ENCODE peak calls at places on chromosomes 4 and X, in ten cellular contexts. A is cardiac fibroblast; B is cardiac muscle cell; L is keratinocyte; Q is K562; X is CD4-positive, alpha-beta T cell; Y is astrocyte of the spinal cord; Z is CD8-positive, alpha-beta T cell; M is AG09309; V is fibroblast of mammary gland. I is an unnamed sample.

GRCh38 chr4:7462509-7462971 is 27.8 kb upstream of the PSAPL1 start:
- DNase-seq in A (no peak), B (peak), L (peak), Q (no peak), X (no peak), Y (no peak), Z (no peak), M (no peak), V (peak), I (peak)

GRCh38 chr4:150849016-150849415 is 166.1 kb downstream of the LRBA start:
- DNase-seq in A (peak), B (no peak), L (peak), Q (no peak), X (no peak), Y (no peak), Z (no peak), M (no peak), V (no peak), I (peak)

GRCh38 chr4:77861500-77861899 is 1.1 kb upstream of the MRPL1 start:
- DNase-seq in A (no peak), B (no peak), L (no peak), Q (no peak), X (no peak), Y (no peak), Z (no peak), M (no peak), V (peak), I (no peak)

GRCh38 chrX:105331244-105331643 is 110.8 kb upstream of the TEX13A start:
- DNase-seq in A (peak), B (no peak), L (no peak), Q (no peak), X (no peak), Y (peak), Z (no peak), M (no peak), V (peak), I (no peak)

GRCh38 chrX:71669492-71669891 is 2.1 kb downstream of the LOC101059915 start:
- DNase-seq in A (no peak), B (no peak), L (no peak), Q (no peak), X (no peak), Y (no peak), Z (no peak), M (no peak), V (no peak), I (no peak)

GRCh38 chr4:145034727-145035211 is 63.2 kb downstream of the ANAPC10 start:
- DNase-seq in A (peak), B (no peak), L (no peak), Q (no peak), X (no peak), Y (peak), Z (no peak), M (peak), V (peak), I (no peak)

GRCh38 chr4:5125326-5125725 is 74.0 kb downstream of the STK32B start:
- DNase-seq in A (no peak), B (no peak), L (no peak), Q (no peak), X (no peak), Y (no peak), Z (no peak), M (no peak), V (no peak), I (no peak)

GRCh38 chr4:186400676-186401075 is 134.7 kb downstream of the F11 start:
- DNase-seq in A (peak), B (no peak), L (no peak), Q (no peak), X (no peak), Y (peak), Z (no peak), M (no peak), V (no peak), I (no peak)

GRCh38 chr4:98377626-98378025 is 116.4 kb downstream of the RAP1GDS1 start:
- DNase-seq in A (peak), B (no peak), L (no peak), Q (no peak), X (no peak), Y (peak), Z (no peak), M (peak), V (peak), I (no peak)

GRCh38 chrX:23784487-23785301 is 1.7 kb downstream of the SAT1 start:
- DNase-seq in A (peak), B (no peak), L (no peak), Q (peak), X (no peak), Y (peak), Z (no peak), M (peak), V (peak), I (no peak)

GRCh38 chrX:68894513-68895338 is 65.9 kb downstream of the EFNB1 start:
- DNase-seq in A (peak), B (peak), L (no peak), Q (no peak), X (no peak), Y (peak), Z (no peak), M (no peak), V (peak), I (peak)

GRCh38 chr4:141788169-141788915 is 152.0 kb downstream of the IL15 start:
- DNase-seq in A (peak), B (no peak), L (no peak), Q (no peak), X (no peak), Y (no peak), Z (no peak), M (no peak), V (no peak), I (no peak)

GRCh38 chr4:55588160-55588559 is 3.9 kb downstream of the PDCL2 start:
- DNase-seq in A (no peak), B (no peak), L (no peak), Q (no peak), X (no peak), Y (no peak), Z (no peak), M (no peak), V (no peak), I (no peak)

GRCh38 chr4:173237152-173237551 is 68.5 kb downstream of the GALNT7 start:
- DNase-seq in A (peak), B (no peak), L (no peak), Q (no peak), X (no peak), Y (no peak), Z (no peak), M (no peak), V (no peak), I (no peak)

GRCh38 chr4:121734576-121734975 is 30.4 kb downstream of the SMIM43 start:
- DNase-seq in A (no peak), B (no peak), L (no peak), Q (no peak), X (no peak), Y (no peak), Z (no peak), M (no peak), V (no peak), I (no peak)

GRCh38 chrX:9829308-9830267 is 43.4 kb downstream of the SHROOM2 start:
- DNase-seq in A (peak), B (no peak), L (peak), Q (no peak), X (no peak), Y (peak), Z (no peak), M (peak), V (peak), I (peak)

GRCh38 chr4:8380511-8381415 is 59.8 kb downstream of the ACOX3 start:
- DNase-seq in A (no peak), B (no peak), L (no peak), Q (no peak), X (no peak), Y (no peak), Z (no peak), M (no peak), V (no peak), I (no peak)

GRCh38 chrX:115344885-115345653 is 55.6 kb downstream of the LUZP4 start:
- DNase-seq in A (peak), B (peak), L (peak), Q (no peak), X (no peak), Y (peak), Z (no peak), M (peak), V (peak), I (peak)

GRCh38 chr4:40630335-40631021 is 814 bp upstream of the RBM47 start:
- DNase-seq in A (no peak), B (peak), L (no peak), Q (no peak), X (no peak), Y (no peak), Z (no peak), M (no peak), V (no peak), I (peak)

GRCh38 chr4:16437836-16438235 is 211.6 kb upstream of the TAPT1 start:
- DNase-seq in A (peak), B (no peak), L (no peak), Q (no peak), X (no peak), Y (peak), Z (no peak), M (no peak), V (peak), I (no peak)

GRCh38 chr4:788636-789297 is 37.2 kb downstream of the CPLX1 start:
- DNase-seq in A (no peak), B (no peak), L (no peak), Q (no peak), X (no peak), Y (no peak), Z (no peak), M (no peak), V (no peak), I (no peak)

GRCh38 chr4:145523117-145523516 is 41.5 kb downstream of the SMAD1 start:
- DNase-seq in A (peak), B (no peak), L (no peak), Q (no peak), X (no peak), Y (no peak), Z (no peak), M (no peak), V (peak), I (no peak)

GRCh38 chrX:31353095-31353494 is 281.3 kb upstream of the FTHL17 start:
- DNase-seq in A (peak), B (no peak), L (peak), Q (no peak), X (no peak), Y (peak), Z (no peak), M (peak), V (peak), I (peak)

GRCh38 chr4:103306870-103307345 is 108.8 kb upstream of the CENPE start:
- DNase-seq in A (no peak), B (peak), L (no peak), Q (no peak), X (no peak), Y (no peak), Z (no peak), M (no peak), V (no peak), I (peak)

GRCh38 chrX:133794151-133794550 is 191.2 kb downstream of the GPC3 start:
- DNase-seq in A (no peak), B (no peak), L (no peak), Q (no peak), X (no peak), Y (no peak), Z (no peak), M (no peak), V (no peak), I (no peak)

GRCh38 chrX:112043997-112044396 is 38.6 kb downstream of the TRPC5 start:
- DNase-seq in A (peak), B (peak), L (no peak), Q (peak), X (no peak), Y (no peak), Z (no peak), M (no peak), V (peak), I (peak)
- TF ChIP-seq CTCF in A (no peak), B (peak), L (no peak), Q (peak), X (no peak), Y (no peak), Z (no peak), M (no peak), V (peak), I (no peak)

GRCh38 chr4:52861879-52862604 is at the start of gene RASL11B:
- DNase-seq in A (peak), B (peak), L (no peak), Q (peak), X (peak), Y (peak), Z (peak), M (no peak), V (peak), I (peak)
- TF ChIP-seq CTCF in A (no peak), B (no peak), L (no peak), Q (no peak), X (peak), Y (no peak), Z (peak), M (no peak), V (no peak), I (no peak)

GRCh38 chr4:159444668-159445067 is 341.8 kb downstream of the RAPGEF2 start:
- DNase-seq in A (peak), B (no peak), L (peak), Q (no peak), X (no peak), Y (no peak), Z (no peak), M (peak), V (peak), I (no peak)
- TF ChIP-seq CTCF in A (peak), B (peak), L (peak), Q (peak), X (no peak), Y (peak), Z (no peak), M (peak), V (peak), I (no peak)

GRCh38 chrX:55342533-55343501 is 78.1 kb upstream of the PAGE3 start:
- DNase-seq in A (peak), B (no peak), L (peak), Q (peak), X (peak), Y (no peak), Z (no peak), M (no peak), V (peak), I (peak)
- TF ChIP-seq CTCF in A (peak), B (peak), L (peak), Q (peak), X (peak), Y (peak), Z (no peak), M (peak), V (peak), I (no peak)